ENCODE peak calls at places on chromosomes 12 and 14, in four cellular contexts. G, V, D and X are unnamed samples.

GRCh38 chr12:1053690-1054089 is 62.7 kb downstream of the ERC1 start:
- DNase-seq in G (no peak), V (no peak), D (no peak), X (no peak)

GRCh38 chr14:76710093-76711010 is 50.9 kb upstream of the VASH1 start:
- DNase-seq in G (no peak), V (peak), D (peak), X (peak)

GRCh38 chr12:128909653-128910052 is 56.4 kb downstream of the GLT1D1 start:
- DNase-seq in G (no peak), V (no peak), D (no peak), X (no peak)

GRCh38 chr12:31002999-31003398 is 70.7 kb upstream of the DDX11 start:
- DNase-seq in G (no peak), V (peak), D (no peak), X (no peak)

GRCh38 chr12:108457006-108457733 is 57.9 kb upstream of the FICD start:
- DNase-seq in G (no peak), V (peak), D (peak), X (peak)

GRCh38 chr12:69880566-69880965 is 55.5 kb downstream of the MYRFL start:
- DNase-seq in G (no peak), V (peak), D (no peak), X (no peak)

GRCh38 chr14:55386037-55386798 is 25.4 kb downstream of the ATG14 start:
- DNase-seq in G (no peak), V (no peak), D (no peak), X (no peak)

GRCh38 chr12:131693149-131693548 is 17.7 kb upstream of the SFSWAP start:
- DNase-seq in G (no peak), V (no peak), D (no peak), X (no peak)

GRCh38 chr12:67430708-67431335 is 161.7 kb downstream of the CAND1 start:
- DNase-seq in G (no peak), V (peak), D (no peak), X (no peak)

GRCh38 chr14:38202444-38203191 is 5.1 kb upstream of the SSTR1 start:
- DNase-seq in G (no peak), V (no peak), D (no peak), X (no peak)

GRCh38 chr14:85519661-85520305 is 10.2 kb upstream of the FLRT2 start:
- DNase-seq in G (no peak), V (no peak), D (peak), X (no peak)

GRCh38 chr14:102579696-102580551 is 12.5 kb upstream of the RCOR1 start:
- DNase-seq in G (no peak), V (peak), D (no peak), X (no peak)

DNA sequence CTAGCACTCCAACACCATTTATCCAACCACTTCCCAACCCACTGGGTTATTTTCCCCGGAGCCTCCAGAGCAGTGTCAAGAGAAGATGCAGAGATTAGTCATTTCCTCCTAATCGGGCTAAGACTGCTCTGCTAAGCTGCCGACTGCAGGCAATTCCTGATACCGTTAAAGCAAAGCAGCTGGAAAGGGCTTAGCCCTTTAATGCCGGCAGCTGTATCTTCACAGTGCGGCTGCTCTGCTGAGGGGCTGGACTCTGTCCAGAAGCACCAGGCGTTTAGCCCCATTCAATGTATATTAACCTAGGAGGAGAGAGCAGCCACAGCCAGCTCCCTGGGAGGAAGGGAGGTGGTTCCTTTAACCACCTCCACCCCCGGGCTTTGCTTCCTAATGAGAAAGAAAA is 11.1 kb downstream of the AQP6 start:
- DNase-seq in G (no peak), V (peak), D (no peak), X (no peak)
- TF ChIP-seq CTCF in G (no peak), V (no peak), D (no peak), X (no peak)

DNA sequence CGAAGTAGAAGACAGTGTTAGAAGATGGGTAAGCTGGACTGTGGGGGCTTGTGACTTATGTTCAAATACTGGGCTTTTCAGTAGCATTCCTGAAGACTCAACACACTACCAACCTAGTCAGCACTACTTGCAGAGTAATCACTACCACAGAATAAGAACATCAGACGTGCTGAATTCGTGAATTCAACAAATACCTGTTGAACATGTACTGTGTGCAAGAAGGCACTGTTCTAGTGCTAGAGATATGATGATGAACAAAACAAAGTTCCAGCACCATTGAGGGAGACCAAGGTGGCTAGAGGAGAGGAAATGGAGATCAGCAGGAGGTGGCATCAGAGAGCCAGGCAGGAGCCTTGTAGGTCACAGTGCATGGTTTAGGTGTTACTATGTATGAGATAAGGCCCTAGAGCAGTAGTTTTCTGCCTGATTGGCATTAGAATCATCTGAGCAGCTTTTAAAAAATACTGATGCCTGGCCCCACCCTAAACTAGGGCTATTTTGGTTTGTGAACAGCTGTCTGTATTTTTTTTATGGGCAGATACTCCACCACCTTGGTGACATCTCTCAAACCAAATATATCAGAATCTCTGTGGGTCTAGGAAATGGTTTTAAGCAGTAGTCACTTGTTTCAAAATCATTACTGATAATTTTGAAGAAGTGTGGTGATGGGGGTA is 26.8 kb downstream of the FERMT2 start:
- DNase-seq in G (no peak), V (no peak), D (peak), X (no peak)
- TF ChIP-seq CTCF in G (no peak), V (no peak), D (peak), X (no peak)

GRCh38 chr12:112294793-112295192 is 87.4 kb downstream of the HECTD4 start:
- DNase-seq in G (no peak), V (peak), D (peak), X (no peak)
- TF ChIP-seq CTCF in G (no peak), V (peak), D (peak), X (no peak)

DNA sequence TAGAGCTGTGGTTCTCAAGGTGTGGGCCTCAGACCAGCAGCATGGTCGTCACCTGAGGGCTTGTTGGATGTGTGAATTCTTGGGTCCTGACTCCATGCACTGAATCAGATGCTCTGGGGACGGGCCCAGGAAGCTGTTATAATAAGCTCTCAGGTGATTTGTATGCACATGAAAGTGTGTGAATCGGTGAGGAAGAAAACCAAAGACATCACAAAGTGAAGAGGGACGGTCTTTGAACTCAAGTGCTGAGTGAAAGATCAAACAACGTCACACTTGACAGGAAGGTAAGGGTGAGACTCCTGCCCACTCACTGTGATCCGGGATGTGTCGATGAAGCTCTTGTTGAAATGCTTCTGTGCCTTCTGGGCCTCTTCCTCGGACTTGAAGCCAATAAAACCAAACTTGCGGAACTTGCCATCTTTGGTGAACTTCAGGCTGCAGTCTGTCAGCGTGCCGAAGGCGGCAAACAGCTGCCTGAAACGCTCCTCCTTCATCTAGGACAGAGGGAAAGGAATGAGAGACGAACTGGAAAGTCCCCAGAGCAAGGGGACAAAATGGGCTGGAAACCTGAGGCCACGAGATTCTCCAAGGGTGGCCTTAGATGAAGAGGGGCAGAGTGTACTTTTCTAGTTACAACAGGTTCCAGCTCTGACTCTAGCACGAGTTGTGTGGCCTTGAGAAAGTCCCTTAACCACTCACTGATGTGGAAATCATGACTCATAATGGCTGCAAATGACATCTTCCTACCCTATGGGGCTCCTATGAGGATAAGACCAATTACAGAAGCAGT is 4.0 kb downstream of the RBM19 start:
- DNase-seq in G (no peak), V (peak), D (peak), X (no peak)
- TF ChIP-seq CTCF in G (no peak), V (no peak), D (no peak), X (no peak)

GRCh38 chr12:43728117-43728516 is 30.5 kb downstream of the PUS7L start:
- DNase-seq in G (no peak), V (no peak), D (no peak), X (no peak)
- TF ChIP-seq CTCF in G (peak), V (peak), D (no peak), X (peak)

GRCh38 chr14:96267336-96267735 is 11.3 kb downstream of the BDKRB1 start:
- DNase-seq in G (no peak), V (peak), D (no peak), X (no peak)

GRCh38 chr14:96264200-96264553 is 8.2 kb downstream of the BDKRB1 start:
- DNase-seq in G (no peak), V (no peak), D (no peak), X (no peak)

GRCh38 chr14:96263347-96264199 is 7.6 kb downstream of the BDKRB1 start:
- DNase-seq in G (no peak), V (no peak), D (no peak), X (no peak)

GRCh38 chr14:96265387-96265786 is 9.4 kb downstream of the BDKRB1 start:
- DNase-seq in G (no peak), V (no peak), D (no peak), X (no peak)

GRCh38 chr14:96264850-96265249 is 8.8 kb downstream of the BDKRB1 start:
- DNase-seq in G (no peak), V (peak), D (no peak), X (no peak)
- TF ChIP-seq CTCF in G (no peak), V (peak), D (peak), X (no peak)

GRCh38 chr12:132761911-132762583 is 415 bp upstream of the ANKLE2 start:
- DNase-seq in G (peak), V (peak), D (peak), X (peak)
- TF ChIP-seq CTCF in G (peak), V (peak), D (peak), X (peak)

GRCh38 chr14:72045885-72046284 is 113.7 kb downstream of the RGS6 start:
- DNase-seq in G (no peak), V (no peak), D (no peak), X (no peak)

GRCh38 chr14:72045271-72045670 is 113.0 kb downstream of the RGS6 start:
- DNase-seq in G (no peak), V (no peak), D (no peak), X (no peak)

GRCh38 chr14:72040528-72040927 is 108.3 kb downstream of the RGS6 start:
- DNase-seq in G (no peak), V (no peak), D (no peak), X (no peak)
- TF ChIP-seq CTCF in G (no peak), V (no peak), D (no peak), X (no peak)